ENCODE peak calls at places on chromosomes 11 and 22, in nine cellular contexts. X, O, Z, H, B, G, R, T and M are unnamed samples.

GRCh38 chr11:134468081-134468668 is 56.1 kb upstream of the B3GAT1 start:
- DNase-seq in X (no peak), O (no peak), Z (no peak), H (no peak), B (no peak), G (peak; percentile 15), R (no peak), T (no peak), M (no peak)

GRCh38 chr11:102312656-102313055 is 4.6 kb upstream of the BIRC3 start:
- DNase-seq in X (no peak), O (no peak), Z (no peak), H (no peak), B (no peak), G (no peak), R (no peak), T (peak; percentile 45), M (peak; percentile 18)

GRCh38 chr11:104256525-104256924 is 92.6 kb upstream of the PDGFD start:
- DNase-seq in X (peak; percentile 2), O (no peak), Z (no peak), H (no peak), B (no peak), G (no peak), R (no peak), T (peak; percentile 7), M (no peak)

GRCh38 chr11:45606514-45607024 is 58.9 kb downstream of the CHST1 start:
- DNase-seq in X (no peak), O (no peak), Z (no peak), H (no peak), B (no peak), G (peak; percentile 17), R (peak; percentile 29), T (no peak), M (no peak)

GRCh38 chr11:65172600-65172999 is 2.6 kb downstream of the SPDYC start:
- DNase-seq in X (no peak), O (no peak), Z (no peak), H (no peak), B (no peak), G (no peak), R (no peak), T (no peak), M (no peak)

GRCh38 chr22:37161442-37161841 is 11.7 kb upstream of the IL2RB start:
- DNase-seq in X (peak; percentile 15), O (peak; percentile 25), Z (no peak), H (no peak), B (no peak), G (no peak), R (no peak), T (no peak), M (peak; percentile 26)

GRCh38 chr11:35087648-35088047 is 51.3 kb upstream of the CD44 start:
- DNase-seq in X (no peak), O (no peak), Z (no peak), H (no peak), B (no peak), G (no peak), R (no peak), T (no peak), M (no peak)

GRCh38 chr11:66707486-66707885 is 21.5 kb downstream of the SPTBN2 start:
- DNase-seq in X (no peak), O (no peak), Z (no peak), H (no peak), B (no peak), G (no peak), R (no peak), T (no peak), M (no peak)

GRCh38 chr11:126149759-126150236 is 61.7 kb downstream of the RPUSD4 start:
- DNase-seq in X (no peak), O (no peak), Z (no peak), H (no peak), B (no peak), G (peak; percentile 13), R (no peak), T (no peak), M (no peak)

GRCh38 chr11:10351435-10351767 is 46.5 kb downstream of the ADM start:
- DNase-seq in X (peak; percentile 83), O (no peak), Z (no peak), H (no peak), B (no peak), G (no peak), R (no peak), T (no peak), M (no peak)

GRCh38 chr11:4087551-4087950 is 7.0 kb upstream of the RRM1 start:
- DNase-seq in X (no peak), O (peak; percentile 11), Z (no peak), H (no peak), B (no peak), G (no peak), R (no peak), T (no peak), M (no peak)

GRCh38 chr11:45411221-45411946 is 125.2 kb upstream of the SYT13 start:
- DNase-seq in X (no peak), O (no peak), Z (no peak), H (no peak), B (no peak), G (no peak), R (no peak), T (no peak), M (no peak)

GRCh38 chr11:75082601-75083216 is 14.0 kb downstream of the OR2AT4 start:
- DNase-seq in X (no peak), O (no peak), Z (no peak), H (no peak), B (no peak), G (no peak), R (no peak), T (no peak), M (no peak)

GRCh38 chr22:39643311-39644083 is 72.9 kb downstream of the CACNA1I start:
- DNase-seq in X (no peak), O (no peak), Z (no peak), H (no peak), B (no peak), G (no peak), R (no peak), T (no peak), M (no peak)

GRCh38 chr11:60502221-60502775 is 9.7 kb downstream of the MS4A12 start:
- DNase-seq in X (no peak), O (no peak), Z (no peak), H (no peak), B (no peak), G (no peak), R (no peak), T (no peak), M (peak; percentile 36)

GRCh38 chr11:848988-849824 is 6.6 kb downstream of the TSPAN4 start:
- DNase-seq in X (peak; percentile 70), O (no peak), Z (no peak), H (no peak), B (no peak), G (peak; percentile 23), R (peak; percentile 58), T (no peak), M (no peak)

GRCh38 chr11:4019891-4020290 is 74.7 kb upstream of the RRM1 start:
- DNase-seq in X (no peak), O (no peak), Z (no peak), H (no peak), B (no peak), G (no peak), R (no peak), T (no peak), M (no peak)

GRCh38 chr22:17257091-17257490 is 37.9 kb upstream of the ADA2 start:
- DNase-seq in X (no peak), O (no peak), Z (no peak), H (no peak), B (no peak), G (peak; percentile 87), R (no peak), T (no peak), M (no peak)

GRCh38 chr11:106399075-106399500 is 321.6 kb downstream of the AASDHPPT start:
- DNase-seq in X (peak; percentile 94), O (peak; percentile 47), Z (peak; percentile 98), H (no peak), B (no peak), G (no peak), R (peak; percentile 74), T (peak; percentile 96), M (no peak)

GRCh38 chr22:30028731-30029130 is 51.5 kb upstream of the HORMAD2 start:
- DNase-seq in X (no peak), O (no peak), Z (no peak), H (no peak), B (no peak), G (no peak), R (no peak), T (no peak), M (no peak)

GRCh38 chr22:19755145-19755710 is 5.3 kb upstream of the TBX1 start:
- DNase-seq in X (no peak), O (no peak), Z (no peak), H (no peak), B (no peak), G (no peak), R (no peak), T (no peak), M (no peak)

GRCh38 chr11:117560786-117561530 is 233.3 kb downstream of the CEP164 start:
- DNase-seq in X (peak; percentile 66), O (no peak), Z (no peak), H (no peak), B (no peak), G (no peak), R (no peak), T (no peak), M (no peak)

GRCh38 chr11:92776676-92777075 is 192.8 kb upstream of the MTNR1B start:
- DNase-seq in X (no peak), O (no peak), Z (no peak), H (no peak), B (no peak), G (no peak), R (no peak), T (no peak), M (no peak)

GRCh38 chr11:61683961-61684869 is 4.0 kb downstream of the DAGLA start:
- DNase-seq in X (no peak), O (no peak), Z (no peak), H (no peak), B (no peak), G (no peak), R (no peak), T (no peak), M (peak; percentile 51)

GRCh38 chr22:17563936-17564391 is 666 bp downstream of the SLC25A18 start:
- DNase-seq in X (no peak), O (no peak), Z (peak; percentile 55), H (no peak), B (no peak), G (no peak), R (no peak), T (no peak), M (no peak)

GRCh38 chr22:29255064-29255621 is 12.6 kb downstream of the RHBDD3 start:
- DNase-seq in X (no peak), O (no peak), Z (no peak), H (no peak), B (no peak), G (no peak), R (no peak), T (no peak), M (no peak)

GRCh38 chr11:34512810-34513673 is 552 bp downstream of the ELF5 start:
- DNase-seq in X (peak; percentile 67), O (peak; percentile 81), Z (no peak), H (peak; percentile 33), B (no peak), G (no peak), R (peak; percentile 73), T (peak; percentile 64), M (peak; percentile 46)

GRCh38 chr11:2387266-2387982 is 10.3 kb downstream of the CD81 start:
- DNase-seq in X (no peak), O (no peak), Z (peak; percentile 34), H (peak; percentile 53), B (no peak), G (no peak), R (no peak), T (no peak), M (no peak)

GRCh38 chr11:65437436-65438227 is 15.0 kb downstream of the NEAT1 start:
- DNase-seq in X (no peak), O (no peak), Z (no peak), H (peak; percentile 15), B (no peak), G (no peak), R (peak; percentile 3), T (peak; percentile 8), M (no peak)

GRCh38 chr11:10770626-10771254 is 19.7 kb downstream of the CTR9 start:
- DNase-seq in X (peak; percentile 62), O (peak; percentile 72), Z (peak; percentile 34), H (no peak), B (no peak), G (peak; percentile 9), R (peak; percentile 63), T (peak; percentile 43), M (peak; percentile 45)

GRCh38 chr11:84564180-84564866 is 1062.8 kb downstream of the DLG2 start:
- DNase-seq in X (peak; percentile 46), O (peak; percentile 66), Z (no peak), H (no peak), B (no peak), G (no peak), R (peak; percentile 71), T (peak; percentile 86), M (peak; percentile 55)